ENCODE peak calls at places on chromosomes 4 and X, in four cellular contexts. K, N, D and C are unnamed samples.
A peak's percentile ranks its signal among the peaks of the same experiment; 100 is the strongest.

GRCh38 chr4:82099863-82100579 is 273.8 kb downstream of the HNRNPD start:
- DNase-seq in K (no peak), N (no peak), D (no peak), C (no peak)

GRCh38 chr4:32340591-32340990 is 1620.4 kb downstream of the PCDH7 start:
- DNase-seq in K (no peak), N (no peak), D (no peak), C (no peak)

GRCh38 chr4:4781936-4782754 is 77.3 kb upstream of the MSX1 start:
- DNase-seq in K (no peak), N (no peak), D (no peak), C (no peak)

GRCh38 chrX:13899607-13900006 is 82.7 kb upstream of the GPM6B start:
- DNase-seq in K (no peak), N (no peak), D (no peak), C (peak; percentile 6)

GRCh38 chr4:157701695-157701994 is 471.2 kb downstream of the GASK1B start:
- DNase-seq in K (no peak), N (no peak), D (no peak), C (no peak)

GRCh38 chr4:93747220-93747619 is 81.3 kb upstream of the ATOH1 start:
- DNase-seq in K (no peak), N (no peak), D (no peak), C (no peak)

GRCh38 chrX:112670964-112671363 is 8.8 kb downstream of the LHFPL1 start:
- DNase-seq in K (no peak), N (no peak), D (no peak), C (no peak)

GRCh38 chr4:66930216-66930615 is 615.1 kb downstream of the CENPC start:
- DNase-seq in K (no peak), N (no peak), D (no peak), C (no peak)

GRCh38 chr4:138953962-138954371 is 61.6 kb upstream of the NOCT start:
- DNase-seq in K (no peak), N (no peak), D (no peak), C (no peak)

GRCh38 chr4:67520141-67520540 is 25.2 kb downstream of the CENPC start:
- DNase-seq in K (no peak), N (no peak), D (no peak), C (no peak)

GRCh38 chr4:90069151-90069550 is 58.0 kb upstream of the CCSER1 start:
- DNase-seq in K (no peak), N (no peak), D (no peak), C (no peak)

GRCh38 chrX:313546-313945 is 5.0 kb downstream of the GTPBP6 start:
- DNase-seq in K (no peak), N (no peak), D (no peak), C (no peak)

GRCh38 chr4:109947918-109948317 is 35.2 kb downstream of the EGF start:
- DNase-seq in K (no peak), N (no peak), D (no peak), C (no peak)

GRCh38 chr4:171516694-171517093 is 296.5 kb upstream of the GALNTL6 start:
- DNase-seq in K (no peak), N (no peak), D (no peak), C (no peak)

GRCh38 chr4:87521757-87522374 is 7.3 kb downstream of the SPARCL1 start:
- DNase-seq in K (peak; percentile 17), N (no peak), D (no peak), C (no peak)

GRCh38 chr4:6019316-6020263 is 1.4 kb upstream of the C4orf50 start:
- DNase-seq in K (peak; percentile 67), N (peak; percentile 27), D (no peak), C (peak; percentile 51)

GRCh38 chrX:1261285-1261684 is 7.3 kb upstream of the CSF2RA start:
- DNase-seq in K (no peak), N (no peak), D (no peak), C (no peak)

GRCh38 chrX:10146350-10146749 is 10.4 kb upstream of the CLCN4 start:
- DNase-seq in K (no peak), N (no peak), D (no peak), C (no peak)
- TF ChIP-seq CHD4 in K (no peak), N (no peak), D (no peak), C (no peak)

GRCh38 chrX:137051978-137052640 is 18.3 kb upstream of the GPR101 start:
- DNase-seq in K (peak; percentile 75), N (peak; percentile 21), D (peak; percentile 1), C (peak; percentile 58)
- TF ChIP-seq CHD4 in K (no peak), N (no peak), D (no peak), C (no peak)

GRCh38 chr4:18442957-18443356 is 421.4 kb upstream of the LCORL start:
- DNase-seq in K (no peak), N (no peak), D (no peak), C (no peak)
- TF ChIP-seq CHD4 in K (no peak), N (no peak), D (no peak), C (no peak)

GRCh38 chr4:123643691-123644090 is 247.1 kb downstream of the SPRY1 start:
- DNase-seq in K (no peak), N (no peak), D (no peak), C (no peak)

GRCh38 chr4:123640824-123641223 is 244.2 kb downstream of the SPRY1 start:
- DNase-seq in K (no peak), N (no peak), D (no peak), C (no peak)

GRCh38 chr4:123640271-123640670 is 243.7 kb downstream of the SPRY1 start:
- DNase-seq in K (no peak), N (no peak), D (no peak), C (no peak)

GRCh38 chr4:123638834-123639233 is 242.2 kb downstream of the SPRY1 start:
- DNase-seq in K (no peak), N (no peak), D (no peak), C (no peak)
- TF ChIP-seq CHD4 in K (no peak), N (no peak), D (no peak), C (no peak)

GRCh38 chr4:13548059-13548983 is 4.0 kb upstream of the NKX3-2 start:
- DNase-seq in K (no peak), N (no peak), D (no peak), C (no peak)

GRCh38 chr4:13548984-13549546 is 4.8 kb upstream of the NKX3-2 start:
- DNase-seq in K (peak; percentile 88), N (peak; percentile 65), D (peak; percentile 72), C (peak; percentile 80)

GRCh38 chr4:13546855-13547562 is 2.7 kb upstream of the NKX3-2 start:
- DNase-seq in K (no peak), N (no peak), D (no peak), C (no peak)

GRCh38 chr4:13546374-13546854 is 2.1 kb upstream of the NKX3-2 start:
- DNase-seq in K (no peak), N (no peak), D (no peak), C (no peak)

DNA sequence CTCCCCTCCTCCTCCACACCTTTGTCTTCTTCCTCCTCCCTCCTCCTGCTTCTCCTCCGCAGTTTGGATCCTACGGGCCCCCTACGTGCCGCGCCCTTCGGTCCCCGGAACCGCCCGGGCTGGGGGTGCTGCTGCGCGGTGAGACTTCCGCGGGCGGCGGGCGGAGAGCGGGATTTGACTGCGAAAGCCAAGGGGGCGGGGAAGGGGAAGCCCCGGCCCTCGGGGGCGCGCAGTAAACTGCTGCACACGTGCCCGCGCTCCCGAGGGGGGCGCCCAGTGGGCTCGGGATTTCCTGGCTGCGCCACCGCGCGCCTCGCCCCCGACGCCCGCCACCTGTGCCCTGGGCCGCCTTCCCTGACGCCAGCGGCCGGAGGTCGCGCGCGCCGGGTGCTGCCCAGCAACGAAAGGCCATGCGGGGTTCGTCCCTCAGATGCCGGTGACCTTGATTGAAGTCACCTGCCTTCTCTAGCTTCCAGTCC is 3.3 kb upstream of the NKX3-2 start:
- DNase-seq in K (no peak), N (no peak), D (no peak), C (no peak)
- TF ChIP-seq CHD4 in K (no peak), N (no peak), D (no peak), C (no peak)

DNA sequence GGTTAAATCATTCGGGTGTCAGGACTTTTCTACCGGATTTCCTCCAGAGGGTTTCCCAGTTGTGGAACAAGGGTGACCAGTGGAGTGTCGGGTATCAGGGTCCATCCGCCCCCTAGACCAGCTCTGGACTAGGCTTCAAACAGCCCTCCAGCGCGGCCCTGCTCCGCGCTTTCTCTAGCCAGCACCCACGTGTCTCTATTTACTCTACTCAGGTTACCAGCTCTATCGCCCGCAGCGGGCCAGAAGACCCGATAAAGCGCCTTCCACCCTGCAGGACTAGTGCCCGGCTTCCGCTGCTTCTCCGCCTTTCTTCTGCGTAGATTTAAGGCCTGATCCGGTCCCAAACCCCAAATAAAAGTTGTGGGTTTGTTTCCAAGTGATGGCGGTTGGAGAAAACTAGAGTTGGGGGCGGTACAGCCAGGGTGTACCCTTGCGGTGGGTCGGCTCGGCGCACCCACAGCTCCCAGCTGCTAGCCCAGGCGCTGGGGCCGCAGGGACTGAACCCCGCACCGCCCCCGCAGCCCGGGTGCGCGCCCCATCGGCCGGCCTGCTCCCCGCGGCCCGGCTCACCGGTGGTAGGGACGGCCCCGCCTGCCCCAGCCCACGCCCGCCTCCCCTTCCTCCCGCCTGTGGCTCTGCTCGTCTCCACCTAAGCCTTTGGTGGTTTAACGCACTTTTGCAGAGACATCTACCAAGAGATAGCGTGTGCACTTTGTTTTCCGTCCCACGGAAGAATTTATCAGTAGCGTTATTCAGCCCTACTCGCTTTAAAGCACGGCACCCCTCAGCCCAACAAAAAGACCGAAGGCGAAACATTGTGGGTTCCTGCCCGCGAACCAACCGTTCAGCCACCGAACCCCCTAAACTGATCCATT is 2.1 kb downstream of the LEF1 start:
- DNase-seq in K (peak; percentile 69), N (peak; percentile 10), D (no peak), C (no peak)
- TF ChIP-seq CHD4 in K (no peak), N (no peak), D (no peak), C (no peak)